ENCODE peak calls at places on chromosomes 3 and 15, in nine cellular contexts. K, C, M, V, J, U, F, I and X are unnamed samples.

GRCh38 chr3:16277471-16277870 is 12.5 kb downstream of the OXNAD1 start:
- DNase-seq in K (no peak), C (no peak), M (no peak), V (no peak), J (no peak), U (peak), F (no peak), I (peak), X (no peak)

GRCh38 chr3:49166752-49167556 is 823 bp upstream of the CCDC71 start:
- DNase-seq in K (no peak), C (no peak), M (no peak), V (no peak), J (no peak), U (no peak), F (no peak), I (no peak), X (no peak)

GRCh38 chr3:132758740-132759139 is 36.5 kb upstream of the NPHP3 start:
- DNase-seq in K (no peak), C (no peak), M (no peak), V (no peak), J (no peak), U (no peak), F (no peak), I (no peak), X (no peak)

GRCh38 chr15:39358441-39359041 is 222.3 kb upstream of the THBS1 start:
- DNase-seq in K (peak), C (peak), M (no peak), V (peak), J (no peak), U (peak), F (no peak), I (peak), X (no peak)

GRCh38 chr15:65512807-65513416 is 4.6 kb downstream of the DPP8 start:
- DNase-seq in K (no peak), C (peak), M (no peak), V (no peak), J (no peak), U (peak), F (peak), I (no peak), X (peak)

GRCh38 chr3:10341901-10342398 is 21.0 kb upstream of the SEC13 start:
- DNase-seq in K (no peak), C (no peak), M (no peak), V (no peak), J (no peak), U (no peak), F (no peak), I (no peak), X (no peak)

GRCh38 chr3:142088522-142088921 is 60.8 kb downstream of the TFDP2 start:
- DNase-seq in K (no peak), C (no peak), M (no peak), V (no peak), J (no peak), U (no peak), F (no peak), I (no peak), X (no peak)

GRCh38 chr15:47987908-47988532 is 132.8 kb upstream of the SLC24A5 start:
- DNase-seq in K (no peak), C (no peak), M (no peak), V (no peak), J (peak), U (peak), F (peak), I (peak), X (no peak)

GRCh38 chr3:78867409-78868372 is 900.1 kb downstream of the ROBO1 start:
- DNase-seq in K (no peak), C (no peak), M (no peak), V (no peak), J (no peak), U (peak), F (no peak), I (peak), X (no peak)

GRCh38 chr3:13222891-13223573 is 149.8 kb upstream of the IQSEC1 start:
- DNase-seq in K (no peak), C (no peak), M (no peak), V (no peak), J (no peak), U (no peak), F (no peak), I (no peak), X (no peak)

GRCh38 chr3:30729512-30729911 is 123.1 kb downstream of the TGFBR2 start:
- DNase-seq in K (no peak), C (no peak), M (no peak), V (no peak), J (no peak), U (no peak), F (no peak), I (no peak), X (no peak)

GRCh38 chr3:10242182-10243065 is 5.8 kb upstream of the TATDN2 start:
- DNase-seq in K (peak), C (peak), M (no peak), V (no peak), J (no peak), U (no peak), F (no peak), I (peak), X (no peak)

GRCh38 chr3:190319660-190320059 is 2.6 kb downstream of the CLDN1 start:
- DNase-seq in K (no peak), C (no peak), M (no peak), V (no peak), J (no peak), U (no peak), F (no peak), I (peak), X (no peak)

GRCh38 chr3:184315506-184315867 is 1.1 kb downstream of the EIF4G1 start:
- DNase-seq in K (no peak), C (no peak), M (no peak), V (no peak), J (no peak), U (no peak), F (no peak), I (no peak), X (no peak)

GRCh38 chr15:34014556-34014955 is 24.4 kb downstream of the AVEN start:
- DNase-seq in K (no peak), C (no peak), M (no peak), V (no peak), J (no peak), U (no peak), F (no peak), I (peak), X (no peak)

DNA sequence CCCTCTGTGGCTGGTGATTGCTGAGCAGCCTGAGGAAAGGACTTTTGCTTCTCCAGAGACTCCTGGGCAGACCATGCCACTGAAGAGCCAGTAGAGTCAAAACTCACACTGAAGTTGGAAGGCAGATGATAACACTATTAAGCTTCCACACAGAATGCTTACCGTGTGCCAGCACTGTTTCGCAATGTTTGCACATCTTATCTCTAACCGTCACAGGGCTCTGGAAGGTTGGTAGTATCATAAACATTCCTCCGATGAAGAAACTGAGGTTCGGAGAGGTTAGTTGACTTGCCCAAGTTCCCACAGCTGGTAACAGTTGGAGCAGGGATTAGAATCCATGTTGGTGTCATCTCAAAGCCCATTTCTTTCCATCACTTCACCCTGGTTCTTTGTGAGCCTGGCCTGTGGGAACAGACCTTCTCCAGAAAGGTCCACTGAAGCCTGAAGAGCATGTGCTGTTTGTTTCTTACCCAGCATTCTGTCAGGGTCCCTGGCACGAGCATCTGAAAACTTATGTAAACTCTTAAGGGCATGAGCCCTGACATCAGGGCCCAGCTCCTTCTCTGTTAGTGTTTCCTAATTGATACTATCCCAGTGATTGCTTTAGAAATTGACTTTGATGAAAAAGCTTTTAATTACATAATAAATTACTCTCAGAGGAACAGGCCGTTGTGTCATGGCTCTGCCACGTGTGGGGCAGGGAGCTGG is 77.0 kb upstream of the PRR23C start:
- DNase-seq in K (peak), C (no peak), M (no peak), V (no peak), J (no peak), U (no peak), F (peak), I (peak), X (no peak)
- TF ChIP-seq POLR2A in K (no peak), C (no peak), M (no peak), V (no peak), J (no peak), U (no peak), F (no peak), I (no peak), X (no peak)

DNA sequence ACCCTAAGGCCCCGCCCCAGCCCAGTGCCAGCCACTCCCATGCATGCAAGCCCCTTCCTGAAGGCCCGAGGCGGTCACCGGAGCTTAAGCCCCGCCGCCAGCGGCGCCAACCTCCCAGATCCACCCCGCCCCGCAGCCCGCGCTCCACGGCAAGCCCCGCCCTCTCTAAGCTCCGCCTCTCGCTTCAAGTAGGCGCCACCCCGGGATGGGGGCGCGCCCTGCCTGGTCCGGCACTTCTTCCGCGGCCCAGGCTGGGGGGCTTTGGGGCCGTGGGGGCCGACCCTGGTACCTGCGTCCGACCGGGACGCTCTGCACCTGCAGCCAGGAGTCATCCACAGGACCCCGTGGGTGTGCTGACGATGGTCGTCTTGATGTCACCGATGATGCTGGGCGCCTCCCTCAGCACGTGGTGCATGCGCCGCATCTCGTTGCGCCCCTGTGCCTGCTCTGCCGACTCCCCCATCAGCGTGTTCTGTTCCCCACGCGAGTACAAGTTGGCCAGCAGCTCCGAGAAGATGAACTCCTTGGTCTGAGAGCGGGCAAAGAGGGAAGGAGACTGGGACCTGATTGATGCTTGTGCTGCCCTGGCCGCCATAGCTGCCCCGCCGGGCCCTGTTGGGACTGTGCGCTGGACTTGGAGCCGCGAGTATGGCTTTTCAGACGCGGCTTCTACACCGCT is 26.1 kb upstream of the CSPG4 start:
- DNase-seq in K (peak), C (peak), M (peak), V (peak), J (peak), U (peak), F (peak), I (peak), X (peak)
- TF ChIP-seq POLR2A in K (no peak), C (no peak), M (no peak), V (no peak), J (peak), U (no peak), F (no peak), I (no peak), X (peak)

DNA sequence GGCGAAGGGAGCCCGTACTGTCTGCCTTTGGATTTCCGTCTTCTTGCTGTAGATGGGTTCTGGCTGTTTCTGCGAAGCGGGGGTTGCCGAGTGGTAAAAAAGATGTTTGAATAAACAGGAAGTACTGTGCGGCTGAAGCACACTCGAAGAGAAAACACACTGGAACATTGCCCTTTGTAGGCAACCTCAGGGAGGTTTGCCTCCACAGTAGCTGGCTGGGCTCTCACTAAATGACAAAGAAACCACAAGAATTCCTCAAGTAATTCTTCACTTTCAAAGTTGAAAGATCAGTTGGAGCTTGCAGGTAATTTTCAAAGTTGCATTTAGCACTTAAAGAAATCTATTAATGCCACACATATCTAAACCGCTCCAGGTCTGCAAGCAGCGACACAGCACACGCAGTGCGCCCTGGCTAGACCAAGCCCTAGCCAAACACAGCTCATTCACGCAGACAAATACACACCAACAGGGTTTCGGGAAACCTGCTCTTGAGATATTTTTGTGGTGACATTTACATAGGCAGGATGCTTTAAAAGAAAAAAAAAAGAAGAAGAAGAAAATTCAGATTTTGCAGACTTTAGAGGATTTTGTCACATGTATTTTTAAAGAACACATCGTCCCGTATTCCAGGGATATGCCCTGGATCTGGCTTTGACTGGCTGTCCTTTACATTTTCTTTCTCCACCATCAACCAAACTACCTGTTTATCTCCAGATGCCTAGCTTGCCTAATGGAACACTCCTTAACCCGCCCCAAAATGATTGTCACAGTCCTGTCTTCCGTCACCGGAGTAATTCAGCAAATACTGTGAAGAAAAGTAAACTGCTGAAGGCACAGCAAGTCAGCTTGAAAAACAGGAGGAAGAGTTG is 452.8 kb downstream of the FOXP1 start:
- DNase-seq in K (peak), C (peak), M (peak), V (peak), J (no peak), U (peak), F (peak), I (peak), X (peak)
- TF ChIP-seq POLR2A in K (peak), C (peak), M (peak), V (no peak), J (no peak), U (no peak), F (no peak), I (peak), X (peak)

GRCh38 chr15:90387534-90388461 is at the start of gene IQGAP1:
- DNase-seq in K (peak), C (peak), M (peak), V (peak), J (peak), U (peak), F (peak), I (peak), X (peak)
- TF ChIP-seq POLR2A in K (peak), C (peak), M (peak), V (no peak), J (peak), U (peak), F (peak), I (peak), X (peak)

GRCh38 chr3:127037423-127037841 is 54.5 kb downstream of the PLXNA1 start:
- DNase-seq in K (peak), C (peak), M (peak), V (peak), J (no peak), U (no peak), F (no peak), I (no peak), X (no peak)

GRCh38 chr3:127038923-127039581 is 56.1 kb downstream of the PLXNA1 start:
- DNase-seq in K (no peak), C (peak), M (peak), V (no peak), J (no peak), U (no peak), F (no peak), I (no peak), X (no peak)

GRCh38 chr3:127038476-127038875 is 55.6 kb downstream of the PLXNA1 start:
- DNase-seq in K (no peak), C (peak), M (peak), V (no peak), J (no peak), U (no peak), F (no peak), I (no peak), X (no peak)

GRCh38 chr3:127037021-127037400 is 54.1 kb downstream of the PLXNA1 start:
- DNase-seq in K (no peak), C (peak), M (no peak), V (no peak), J (no peak), U (no peak), F (no peak), I (no peak), X (no peak)

GRCh38 chr3:127037971-127038446 is 55.1 kb downstream of the PLXNA1 start:
- DNase-seq in K (no peak), C (peak), M (peak), V (no peak), J (no peak), U (no peak), F (no peak), I (no peak), X (no peak)
- TF ChIP-seq POLR2A in K (no peak), C (no peak), M (no peak), V (no peak), J (no peak), U (no peak), F (no peak), I (no peak), X (no peak)

GRCh38 chr3:58642846-58643245 is 23.7 kb downstream of the FAM3D start:
- DNase-seq in K (no peak), C (no peak), M (no peak), V (no peak), J (no peak), U (no peak), F (no peak), I (no peak), X (no peak)

GRCh38 chr3:58639001-58639400 is 27.6 kb downstream of the FAM3D start:
- DNase-seq in K (no peak), C (no peak), M (no peak), V (no peak), J (no peak), U (peak), F (no peak), I (peak), X (no peak)

GRCh38 chr3:58639842-58640241 is 26.7 kb downstream of the FAM3D start:
- DNase-seq in K (no peak), C (no peak), M (no peak), V (no peak), J (no peak), U (no peak), F (no peak), I (no peak), X (no peak)

GRCh38 chr3:58638586-58638985 is 28.0 kb downstream of the FAM3D start:
- DNase-seq in K (no peak), C (no peak), M (no peak), V (no peak), J (no peak), U (no peak), F (no peak), I (no peak), X (no peak)

DNA sequence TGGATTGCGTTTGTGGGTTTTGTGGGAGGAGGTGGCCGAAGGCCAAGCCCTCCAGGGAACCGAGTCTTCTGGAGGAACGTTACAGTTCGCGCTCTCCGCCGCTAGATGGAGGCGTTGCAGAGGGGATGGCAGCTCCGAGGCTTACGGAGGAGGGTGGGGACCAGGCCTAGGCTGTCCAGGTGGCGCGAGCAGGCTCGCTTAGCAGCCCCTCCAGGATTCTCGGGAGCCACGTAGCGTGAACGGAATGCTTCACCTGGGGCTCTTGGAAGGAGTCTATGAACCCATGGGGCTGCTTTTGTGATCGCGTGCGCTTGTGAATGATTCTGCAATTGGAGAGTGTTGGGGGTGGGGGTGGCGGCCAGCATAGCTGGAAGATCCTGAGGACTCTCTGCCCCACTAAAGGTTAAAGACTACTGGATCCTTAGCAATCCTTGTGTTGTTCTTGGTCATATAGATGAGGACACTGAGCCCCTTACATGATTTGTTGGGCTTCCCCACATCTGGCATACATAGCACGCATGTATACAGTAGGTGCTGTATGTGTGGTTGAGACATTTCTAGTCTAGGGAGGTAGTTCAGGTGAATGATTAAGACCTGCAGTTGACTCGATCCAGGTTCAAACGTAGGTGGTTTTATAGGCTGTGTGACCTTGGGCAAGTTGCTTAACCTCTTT is 25.7 kb downstream of the FAM3D start:
- DNase-seq in K (peak), C (peak), M (peak), V (peak), J (no peak), U (peak), F (peak), I (peak), X (peak)
- TF ChIP-seq POLR2A in K (no peak), C (no peak), M (no peak), V (no peak), J (no peak), U (no peak), F (no peak), I (peak), X (no peak)